ENCODE peak calls at places on chromosomes 12 and 14, in five cellular contexts. W is esophagus muscularis mucosa, O is fibroblast of mammary gland, P is heart right ventricle, M is dorsolateral prefrontal cortex. N is an unnamed sample.

GRCh38 chr12:19624000-19624399 is 184.7 kb downstream of the AEBP2 start:
- DNase-seq in W (no peak), O (no peak), P (no peak), M (no peak), N (no peak)

GRCh38 chr14:77593501-77593911 is 22.9 kb downstream of the SPTLC2 start:
- DNase-seq in W (no peak), O (no peak), P (no peak), M (no peak), N (peak)

GRCh38 chr14:68507544-68508081 is 285.3 kb downstream of the ZFP36L1 start:
- DNase-seq in W (no peak), O (no peak), P (no peak), M (no peak), N (no peak)

GRCh38 chr14:49926803-49927202 is 33.9 kb downstream of the ARF6 start:
- DNase-seq in W (no peak), O (no peak), P (no peak), M (no peak), N (no peak)

GRCh38 chr12:123396543-123396942 is 12.6 kb downstream of the KMT5A start:
- DNase-seq in W (no peak), O (no peak), P (no peak), M (no peak), N (no peak)

GRCh38 chr12:83128529-83128928 is 441.8 kb downstream of the TMTC2 start:
- DNase-seq in W (no peak), O (peak), P (no peak), M (no peak), N (no peak)

GRCh38 chr14:68774771-68775613 is 17.9 kb downstream of the ZFP36L1 start:
- DNase-seq in W (no peak), O (peak), P (no peak), M (no peak), N (peak)

GRCh38 chr12:126811401-126811800 is 1455.6 kb upstream of the TMEM132C start:
- DNase-seq in W (no peak), O (no peak), P (no peak), M (no peak), N (no peak)

GRCh38 chr12:7327913-7328312 is 24.0 kb downstream of the ACSM4 start:
- DNase-seq in W (no peak), O (peak), P (no peak), M (no peak), N (no peak)

GRCh38 chr14:35155962-35156361 is 33.6 kb downstream of the PRORP start:
- DNase-seq in W (no peak), O (peak), P (no peak), M (no peak), N (peak)

GRCh38 chr14:57085043-57085442 is 183.7 kb downstream of the EXOC5 start:
- DNase-seq in W (no peak), O (no peak), P (no peak), M (no peak), N (no peak)

GRCh38 chr14:38203929-38204716 is 3.6 kb upstream of the SSTR1 start:
- DNase-seq in W (no peak), O (peak), P (no peak), M (no peak), N (no peak)

GRCh38 chr12:67774983-67775587 is 126.5 kb downstream of the DYRK2 start:
- DNase-seq in W (no peak), O (no peak), P (no peak), M (no peak), N (no peak)

GRCh38 chr14:92615451-92615850 is 101.9 kb downstream of the RIN3 start:
- DNase-seq in W (no peak), O (no peak), P (no peak), M (no peak), N (no peak)

GRCh38 chr14:57831981-57832380 is 33.9 kb downstream of the SLC35F4 start:
- DNase-seq in W (no peak), O (peak), P (no peak), M (no peak), N (no peak)

GRCh38 chr12:8987163-8987562 is 2.2 kb upstream of the KLRG1 start:
- DNase-seq in W (no peak), O (no peak), P (no peak), M (no peak), N (no peak)

GRCh38 chr12:122203968-122204828 is 689 bp downstream of the B3GNT4 start:
- DNase-seq in W (no peak), O (no peak), P (no peak), M (no peak), N (no peak)

GRCh38 chr12:91326043-91327027 is 143.7 kb upstream of the DCN start:
- DNase-seq in W (no peak), O (peak), P (no peak), M (no peak), N (no peak)

GRCh38 chr12:122079038-122079531 is 529 bp downstream of the MLXIP start:
- DNase-seq in W (no peak), O (no peak), P (no peak), M (no peak), N (no peak)

GRCh38 chr14:64628940-64629403 is 75.3 kb upstream of the PLEKHG3 start:
- DNase-seq in W (no peak), O (peak), P (no peak), M (peak), N (peak)

GRCh38 chr14:80560800-80561199 is 349.5 kb upstream of the DIO2 start:
- DNase-seq in W (no peak), O (no peak), P (no peak), M (no peak), N (no peak)

GRCh38 chr12:32273063-32273521 is 126.3 kb upstream of the FGD4 start:
- DNase-seq in W (no peak), O (peak), P (no peak), M (no peak), N (no peak)

GRCh38 chr12:32270818-32271710 is 128.3 kb upstream of the FGD4 start:
- DNase-seq in W (no peak), O (peak), P (no peak), M (no peak), N (no peak)

GRCh38 chr12:32273712-32274111 is 125.6 kb upstream of the FGD4 start:
- DNase-seq in W (no peak), O (no peak), P (no peak), M (no peak), N (no peak)

GRCh38 chr12:32274665-32275064 is 124.7 kb upstream of the FGD4 start:
- DNase-seq in W (no peak), O (no peak), P (no peak), M (no peak), N (no peak)

GRCh38 chr12:32272465-32272864 is 126.9 kb upstream of the FGD4 start:
- DNase-seq in W (no peak), O (no peak), P (no peak), M (no peak), N (no peak)
- H3K4me3 ChIP-seq in W (no peak), O (no peak), P (no peak), M (no peak), N (no peak)

DNA sequence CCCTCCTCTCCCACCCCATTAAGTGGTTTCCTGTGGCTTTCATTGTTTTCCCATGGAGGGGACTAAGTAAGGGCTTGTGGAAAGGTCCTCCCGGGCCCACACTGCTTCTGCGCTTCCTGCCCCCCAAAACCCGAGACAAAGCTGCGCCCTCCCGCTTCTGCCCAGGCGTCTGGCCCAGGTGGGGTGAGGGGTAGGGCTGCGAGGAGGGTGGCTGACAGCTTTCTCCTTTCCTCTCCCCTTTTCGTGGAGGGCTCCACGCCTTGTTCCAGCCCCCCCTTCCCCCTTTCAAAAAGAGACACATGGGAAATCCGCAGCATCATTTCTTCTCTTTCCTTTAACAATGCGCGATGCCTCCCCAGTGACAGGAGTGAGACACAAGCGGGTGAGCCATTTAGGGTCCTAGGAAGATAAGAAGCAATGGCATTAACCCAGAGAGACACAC is 622 bp downstream of the DIP2B start:
- DNase-seq in W (no peak), O (peak), P (peak), M (no peak), N (no peak)
- TF ChIP-seq CTCF in W (no peak), O (no peak), P (no peak), M (no peak), N (no peak)

GRCh38 chr12:30905483-30906009 is 21.0 kb upstream of the TSPAN11 start:
- DNase-seq in W (no peak), O (no peak), P (no peak), M (no peak), N (no peak)

GRCh38 chr12:30913323-30913722 is 13.2 kb upstream of the TSPAN11 start:
- DNase-seq in W (no peak), O (no peak), P (no peak), M (no peak), N (no peak)

GRCh38 chr12:30909721-30910350 is 16.7 kb upstream of the TSPAN11 start:
- DNase-seq in W (no peak), O (peak), P (no peak), M (no peak), N (no peak)

GRCh38 chr12:30908389-30909087 is 18.0 kb upstream of the TSPAN11 start:
- DNase-seq in W (no peak), O (peak), P (no peak), M (no peak), N (peak)

GRCh38 chr12:30909088-30909688 is 17.4 kb upstream of the TSPAN11 start:
- DNase-seq in W (no peak), O (peak), P (no peak), M (no peak), N (no peak)
- H3K4me3 ChIP-seq in W (no peak), O (no peak), P (no peak), M (no peak), N (no peak)

DNA sequence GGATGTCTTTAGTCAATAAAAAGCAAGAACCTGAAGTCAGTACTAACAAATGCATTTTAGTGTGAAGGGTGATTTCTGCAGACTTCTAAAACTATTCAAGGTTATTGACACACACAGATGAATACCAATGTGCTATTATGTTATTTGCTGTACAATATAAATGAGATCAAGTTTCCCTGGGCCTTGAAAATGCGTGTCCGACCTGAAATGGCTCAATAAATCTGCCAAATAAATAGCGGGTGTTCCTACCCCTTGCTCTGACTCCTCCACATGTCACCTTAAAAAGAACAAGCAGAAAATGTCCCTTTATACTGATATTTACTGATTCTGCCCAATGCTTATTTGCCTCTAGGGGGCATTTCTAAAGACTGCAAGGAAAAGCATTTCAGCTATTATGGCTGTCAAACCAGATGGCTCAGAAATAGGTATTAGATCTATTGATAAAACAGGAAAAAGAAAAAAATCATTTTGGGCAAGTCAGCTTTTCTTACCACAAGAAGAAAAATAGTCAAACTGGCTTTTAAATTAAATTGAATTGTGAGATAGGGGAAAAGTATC is 367.3 kb upstream of the KITLG start:
- DNase-seq in W (no peak), O (no peak), P (no peak), M (no peak), N (no peak)
- TF ChIP-seq CTCF in W (no peak), O (peak), P (no peak), M (no peak), N (no peak)

GRCh38 chr14:52949711-52950409 is 990 bp downstream of the FERMT2 start:
- DNase-seq in W (no peak), O (peak), P (no peak), M (no peak), N (no peak)

GRCh38 chr14:52949249-52949648 is 1.6 kb downstream of the FERMT2 start:
- DNase-seq in W (no peak), O (no peak), P (no peak), M (no peak), N (no peak)

GRCh38 chr14:52950410-52950897 is 396 bp downstream of the FERMT2 start:
- DNase-seq in W (peak), O (peak), P (peak), M (peak), N (no peak)

GRCh38 chr14:52948836-52949235 is 2.0 kb downstream of the FERMT2 start:
- DNase-seq in W (no peak), O (no peak), P (no peak), M (no peak), N (no peak)

GRCh38 chr14:52948039-52948438 is 2.8 kb downstream of the FERMT2 start:
- DNase-seq in W (no peak), O (no peak), P (no peak), M (no peak), N (no peak)
- H3K4me3 ChIP-seq in W (peak), O (peak), P (peak), M (peak), N (peak)

GRCh38 chr14:98935921-98936320 is 336.1 kb downstream of the BCL11B start:
- DNase-seq in W (no peak), O (no peak), P (no peak), M (no peak), N (no peak)

GRCh38 chr14:98941481-98941880 is 330.5 kb downstream of the BCL11B start:
- DNase-seq in W (no peak), O (no peak), P (no peak), M (no peak), N (no peak)

GRCh38 chr14:98937021-98937420 is 335.0 kb downstream of the BCL11B start:
- DNase-seq in W (no peak), O (no peak), P (no peak), M (no peak), N (no peak)

GRCh38 chr14:98940693-98941437 is 331.1 kb downstream of the BCL11B start:
- DNase-seq in W (no peak), O (no peak), P (no peak), M (no peak), N (no peak)

GRCh38 chr14:98937712-98938505 is 334.1 kb downstream of the BCL11B start:
- DNase-seq in W (no peak), O (no peak), P (no peak), M (no peak), N (no peak)
- TF ChIP-seq CTCF in W (no peak), O (no peak), P (no peak), M (no peak), N (no peak)

DNA sequence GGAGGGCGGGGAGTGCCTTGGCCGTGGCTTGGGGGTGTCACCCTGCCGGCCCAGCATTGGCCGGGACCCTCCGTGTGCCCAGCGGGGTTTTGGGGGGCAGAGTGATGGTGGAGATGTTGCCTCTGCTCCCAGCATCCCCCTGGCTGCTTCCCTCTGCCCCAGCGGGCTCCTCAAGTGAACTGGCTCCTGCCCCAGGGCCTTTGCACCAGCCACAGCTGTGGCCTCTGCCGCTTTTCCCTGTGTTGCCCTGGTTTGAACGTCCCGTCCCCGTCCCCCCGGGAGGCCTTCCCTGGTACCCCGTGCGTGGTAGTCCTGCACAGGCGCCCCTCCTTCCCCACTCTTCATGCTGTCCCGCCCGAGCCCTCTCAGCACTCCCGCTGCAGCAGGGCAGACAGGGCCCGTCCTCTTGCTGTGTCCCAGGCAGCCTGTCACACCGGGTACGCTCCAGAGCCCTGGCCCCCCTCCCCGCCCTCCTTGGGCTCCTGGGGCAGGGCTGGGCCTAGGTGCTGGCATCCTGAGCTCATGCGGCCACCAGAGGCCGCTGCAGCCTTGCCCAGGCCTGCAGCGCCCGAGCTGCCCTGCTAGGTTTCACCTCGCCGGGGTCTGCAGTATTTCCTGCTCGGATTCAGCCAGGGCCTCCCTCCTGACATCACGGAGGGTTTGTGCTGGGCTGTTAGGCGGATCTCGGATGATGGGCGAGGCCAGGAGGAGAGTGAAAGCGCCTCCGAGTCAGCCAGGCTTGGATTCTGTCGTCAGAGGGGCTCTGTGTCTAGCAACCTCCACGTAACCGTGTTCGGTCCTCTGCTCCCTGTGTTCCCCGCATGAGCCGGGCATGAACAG is 9.5 kb downstream of the NOC4L start:
- DNase-seq in W (no peak), O (peak), P (peak), M (peak), N (peak)
- H3K4me3 ChIP-seq in W (peak), O (no peak), P (peak), M (peak), N (peak)

N was measured in AG04449.